ENCODE peak calls at places on chromosomes 4 and X, in eight cellular contexts. One of them, this sample, is unnamed.

GRCh38 chr4:3873446-3874415 is 107.5 kb downstream of the ADRA2C start:
- DNase-seq in neuronal stem cell: no peak
- DNase-seq in left ventricle myocardium superior: no peak
- DNase-seq in hypothalamus: no peak
- DNase-seq in SIG-M5: no peak
- DNase-seq in stomach: no peak
- DNase-seq in NCI-H1092 treated with DMSO at 0.1 percent for 48 hours: no peak
- DNase-seq in IMR-90: no peak
- DNase-seq in this sample: no peak

GRCh38 chr4:32958586-32958985 is 2238.4 kb downstream of the PCDH7 start:
- DNase-seq in NCI-H1092 treated with DMSO at 0.1 percent for 48 hours: no peak
- DNase-seq in left ventricle myocardium superior: no peak
- DNase-seq in stomach: no peak
- DNase-seq in hypothalamus: no peak
- DNase-seq in IMR-90: no peak
- DNase-seq in neuronal stem cell: no peak
- DNase-seq in SIG-M5: no peak
- DNase-seq in this sample: no peak

GRCh38 chr4:149823770-149824221 is 8.2 kb upstream of the IQCM start:
- DNase-seq in hypothalamus: no peak
- DNase-seq in neuronal stem cell: no peak
- DNase-seq in left ventricle myocardium superior: no peak
- DNase-seq in stomach: no peak
- DNase-seq in SIG-M5: no peak
- DNase-seq in IMR-90: peak; percentile 74
- DNase-seq in NCI-H1092 treated with DMSO at 0.1 percent for 48 hours: no peak
- DNase-seq in this sample: no peak

GRCh38 chr4:115629270-115629669 is 515.9 kb upstream of the NDST4 start:
- DNase-seq in SIG-M5: no peak
- DNase-seq in NCI-H1092 treated with DMSO at 0.1 percent for 48 hours: no peak
- DNase-seq in IMR-90: no peak
- DNase-seq in stomach: no peak
- DNase-seq in left ventricle myocardium superior: no peak
- DNase-seq in hypothalamus: no peak
- DNase-seq in neuronal stem cell: no peak
- DNase-seq in this sample: no peak

GRCh38 chrX:79630033-79631009 is 263.2 kb upstream of the ITM2A start:
- DNase-seq in stomach: no peak
- DNase-seq in neuronal stem cell: no peak
- DNase-seq in IMR-90: no peak
- DNase-seq in hypothalamus: no peak
- DNase-seq in SIG-M5: no peak
- DNase-seq in left ventricle myocardium superior: no peak
- DNase-seq in NCI-H1092 treated with DMSO at 0.1 percent for 48 hours: no peak
- DNase-seq in this sample: no peak

GRCh38 chrX:70613295-70613694 is 168.7 kb downstream of the DLG3 start:
- DNase-seq in stomach: no peak
- DNase-seq in IMR-90: peak; percentile 53
- DNase-seq in left ventricle myocardium superior: no peak
- DNase-seq in hypothalamus: no peak
- DNase-seq in neuronal stem cell: no peak
- DNase-seq in NCI-H1092 treated with DMSO at 0.1 percent for 48 hours: no peak
- DNase-seq in SIG-M5: no peak
- DNase-seq in this sample: no peak

GRCh38 chrX:137044893-137045292 is 11.1 kb upstream of the GPR101 start:
- DNase-seq in NCI-H1092 treated with DMSO at 0.1 percent for 48 hours: no peak
- DNase-seq in IMR-90: no peak
- DNase-seq in neuronal stem cell: no peak
- DNase-seq in hypothalamus: no peak
- DNase-seq in SIG-M5: no peak
- DNase-seq in left ventricle myocardium superior: no peak
- DNase-seq in stomach: no peak
- DNase-seq in this sample: no peak

GRCh38 chrX:9515464-9515863 is 50.6 kb downstream of the TBL1X start:
- DNase-seq in SIG-M5: no peak
- DNase-seq in neuronal stem cell: no peak
- DNase-seq in stomach: no peak
- DNase-seq in NCI-H1092 treated with DMSO at 0.1 percent for 48 hours: no peak
- DNase-seq in hypothalamus: no peak
- DNase-seq in IMR-90: no peak
- DNase-seq in left ventricle myocardium superior: no peak
- DNase-seq in this sample: no peak

GRCh38 chr4:55312491-55313101 is 33.4 kb upstream of the SRD5A3 start:
- DNase-seq in NCI-H1092 treated with DMSO at 0.1 percent for 48 hours: peak; percentile 1
- DNase-seq in IMR-90: peak; percentile 58
- DNase-seq in left ventricle myocardium superior: no peak
- DNase-seq in neuronal stem cell: no peak
- DNase-seq in hypothalamus: no peak
- DNase-seq in SIG-M5: no peak
- DNase-seq in stomach: peak; percentile 34
- DNase-seq in this sample: peak; percentile 78